ENCODE peak calls at places on chromosomes 12 and 14, in seven cellular contexts. B is lung; P is T47D; X is dorsolateral prefrontal cortex; D is activated CD4-positive, alpha-beta T cell treated with anti-CD3 and anti-CD28 coated beads, Interleukin-2, amount 10 ng/mL, durations not matched to agents 7 days and 5 days; V is dermis blood vessel endothelial cell; M is T-cell. H is an unnamed sample.
A peak's percentile ranks its signal among the peaks of the same experiment; 100 is the strongest.

GRCh38 chr14:70378687-70379086 is 19.2 kb upstream of the COX16 start:
- DNase-seq in B (no peak), P (no peak), X (no peak), D (no peak), V (no peak), M (no peak), H (no peak)

GRCh38 chr14:61090432-61091216 is 109.6 kb downstream of the SLC38A6 start:
- DNase-seq in B (no peak), P (no peak), X (no peak), D (no peak), V (no peak), M (no peak), H (no peak)

GRCh38 chr12:41188841-41189394 is 798 bp downstream of the PDZRN4 start:
- DNase-seq in B (no peak), P (no peak), X (no peak), D (no peak), V (no peak), M (no peak), H (no peak)

GRCh38 chr12:104910196-104910840 is 47.8 kb downstream of the SLC41A2 start:
- DNase-seq in B (no peak), P (no peak), X (no peak), D (no peak), V (no peak), M (no peak), H (no peak)

GRCh38 chr12:1806301-1807106 is 13.9 kb upstream of the LRTM2 start:
- DNase-seq in B (no peak), P (no peak), X (no peak), D (no peak), V (no peak), M (no peak), H (no peak)

GRCh38 chr14:51614707-51615106 is 37.0 kb upstream of the FRMD6 start:
- DNase-seq in B (no peak), P (no peak), X (no peak), D (no peak), V (no peak), M (no peak), H (no peak)

GRCh38 chr14:102034301-102034700 is 52.5 kb downstream of the HSP90AA1 start:
- DNase-seq in B (no peak), P (no peak), X (no peak), D (no peak), V (no peak), M (no peak), H (no peak)

GRCh38 chr14:56884617-56885016 is 74.3 kb upstream of the OTX2 start:
- DNase-seq in B (no peak), P (no peak), X (no peak), D (no peak), V (no peak), M (no peak), H (no peak)

GRCh38 chr12:101570022-101570421 is 24.7 kb upstream of the MYBPC1 start:
- DNase-seq in B (no peak), P (no peak), X (no peak), D (no peak), V (peak; percentile 13), M (no peak), H (no peak)

GRCh38 chr12:126944684-126945083 is 1322.3 kb upstream of the TMEM132C start:
- DNase-seq in B (no peak), P (no peak), X (no peak), D (no peak), V (no peak), M (no peak), H (no peak)

GRCh38 chr14:95157987-95158712 is 821 bp upstream of the DICER1 start:
- DNase-seq in B (no peak), P (no peak), X (no peak), D (peak; percentile 20), V (no peak), M (no peak), H (no peak)

GRCh38 chr12:63978519-63978918 is 134.0 kb downstream of the SRGAP1 start:
- DNase-seq in B (no peak), P (no peak), X (no peak), D (no peak), V (peak; percentile 72), M (no peak), H (no peak)